ENCODE peak calls at places on chromosomes 16 and 17, in four cellular contexts. L is transverse colon, Z is heart right ventricle, R is lung. S is an unnamed sample.

GRCh38 chr17:27485711-27486495 is 29.7 kb downstream of the KSR1 start:
- DNase-seq in Z (no peak), L (no peak), R (no peak), S (no peak)

GRCh38 chr17:56821847-56822534 is 11.7 kb downstream of the C17orf67 start:
- DNase-seq in Z (no peak), L (no peak), R (no peak), S (no peak)

GRCh38 chr17:16962804-16963203 is 9.1 kb downstream of the TNFRSF13B start:
- DNase-seq in L (no peak), Z (no peak), R (no peak), S (no peak)

GRCh38 chr16:9797306-9797705 is 384.9 kb downstream of the GRIN2A start:
- DNase-seq in R (no peak), Z (peak), L (no peak), S (no peak)

GRCh38 chr17:41211845-41212466 is 14.5 kb upstream of the KRTAP9-2 start:
- DNase-seq in R (no peak), Z (no peak), L (peak), S (no peak)

GRCh38 chr17:81348097-81349055 is 46.9 kb upstream of the BAHCC1 start:
- DNase-seq in L (peak), R (peak), Z (no peak), S (no peak)

GRCh38 chr17:56031636-56032035 is 121.6 kb upstream of the ANKFN1 start:
- DNase-seq in L (no peak), R (no peak), Z (no peak), S (no peak)

GRCh38 chr17:21213491-21214014 is 408 bp downstream of the TMEM11 start:
- DNase-seq in Z (no peak), R (peak), L (peak), S (peak)

GRCh38 chr16:86010680-86011141 is 111.7 kb downstream of the IRF8 start:
- DNase-seq in L (no peak), Z (no peak), R (no peak), S (peak)

GRCh38 chr17:12089809-12090384 is 69.2 kb downstream of the MAP2K4 start:
- DNase-seq in R (no peak), L (no peak), Z (no peak), S (no peak)

GRCh38 chr17:3891626-3892094 is 1.2 kb downstream of the CAMKK1 start:
- DNase-seq in L (no peak), Z (no peak), R (no peak), S (no peak)

GRCh38 chr16:10465821-10466220 is 80.0 kb downstream of the ATF7IP2 start:
- DNase-seq in Z (no peak), L (no peak), R (no peak), S (no peak)

GRCh38 chr17:18172528-18173278 is 10.9 kb upstream of the ALKBH5 start:
- DNase-seq in L (no peak), R (no peak), Z (no peak), S (no peak)

GRCh38 chr17:82356028-82356427 is 3.0 kb upstream of the TEX19 start:
- DNase-seq in R (peak), Z (no peak), L (no peak), S (no peak)

GRCh38 chr16:53132406-53132805 is 77.6 kb downstream of the CHD9 start:
- DNase-seq in Z (no peak), R (no peak), L (no peak), S (no peak)

GRCh38 chr16:9800180-9800738 is 382.0 kb downstream of the GRIN2A start:
- DNase-seq in L (no peak), R (no peak), Z (no peak), S (no peak)

GRCh38 chr17:1124238-1124699 is 55.5 kb downstream of the ABR start:
- DNase-seq in R (no peak), Z (no peak), L (no peak), S (no peak)

GRCh38 chr17:69761011-69761410 is 314.0 kb upstream of the KCNJ16 start:
- DNase-seq in L (no peak), R (no peak), Z (no peak), S (no peak)

GRCh38 chr17:59888145-59888750 is 4.5 kb downstream of the TUBD1 start:
- DNase-seq in L (no peak), Z (no peak), R (no peak), S (no peak)

GRCh38 chr17:16909887-16910286 is 62.0 kb downstream of the TNFRSF13B start:
- DNase-seq in L (no peak), Z (no peak), R (no peak), S (no peak)

GRCh38 chr17:75517277-75517865 is 1.0 kb downstream of the TSEN54 start:
- DNase-seq in L (peak), Z (no peak), R (no peak), S (no peak)

GRCh38 chr17:49939318-49939717 is 29.7 kb upstream of the DLX4 start:
- DNase-seq in R (no peak), L (no peak), Z (no peak), S (no peak)

GRCh38 chr16:3511286-3512180 is 10.7 kb downstream of the CLUAP1 start:
- DNase-seq in R (no peak), L (no peak), Z (no peak), S (no peak)

GRCh38 chr16:34050787-34051320 is 591.4 kb downstream of the TP53TG3F start:
- DNase-seq in L (no peak), Z (no peak), R (no peak), S (no peak)

GRCh38 chr17:2158011-2158410 is 103.1 kb downstream of the HIC1 start:
- DNase-seq in L (no peak), Z (no peak), R (peak), S (no peak)

GRCh38 chr16:83066011-83066410 is 439.2 kb downstream of the CDH13 start:
- DNase-seq in Z (no peak), R (no peak), L (no peak), S (no peak)

DNA sequence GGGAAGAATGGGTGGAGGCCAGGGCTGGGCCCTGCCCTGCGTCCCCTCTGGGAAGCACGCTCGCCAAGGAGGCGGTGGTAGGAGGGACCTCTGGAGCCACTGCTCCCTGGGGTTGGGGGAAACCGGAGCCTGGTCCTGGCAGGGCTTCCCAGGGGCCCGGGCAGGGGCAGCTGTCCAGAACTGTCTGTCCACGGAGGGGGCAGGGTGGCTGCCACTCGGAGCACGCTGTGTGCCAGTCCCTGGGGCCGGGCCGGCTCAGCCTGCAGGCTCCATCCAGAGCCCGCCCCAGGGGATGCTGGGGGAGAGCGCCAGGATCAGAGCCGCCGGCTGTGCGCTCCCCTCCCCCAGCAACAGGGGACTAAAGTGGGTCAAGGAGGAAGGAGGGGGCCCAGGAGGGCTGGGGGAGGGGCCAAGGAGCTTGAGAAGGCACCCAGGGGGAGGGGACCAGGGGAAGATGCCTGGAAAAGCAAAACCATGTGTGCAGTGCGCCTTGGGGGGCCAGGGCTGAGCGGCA is 21.4 kb downstream of the ZNF423 start:
- DNase-seq in R (no peak), Z (peak), L (peak), S (peak)
- H3K4me3 ChIP-seq in R (no peak), Z (peak), L (no peak), S (peak)

DNA sequence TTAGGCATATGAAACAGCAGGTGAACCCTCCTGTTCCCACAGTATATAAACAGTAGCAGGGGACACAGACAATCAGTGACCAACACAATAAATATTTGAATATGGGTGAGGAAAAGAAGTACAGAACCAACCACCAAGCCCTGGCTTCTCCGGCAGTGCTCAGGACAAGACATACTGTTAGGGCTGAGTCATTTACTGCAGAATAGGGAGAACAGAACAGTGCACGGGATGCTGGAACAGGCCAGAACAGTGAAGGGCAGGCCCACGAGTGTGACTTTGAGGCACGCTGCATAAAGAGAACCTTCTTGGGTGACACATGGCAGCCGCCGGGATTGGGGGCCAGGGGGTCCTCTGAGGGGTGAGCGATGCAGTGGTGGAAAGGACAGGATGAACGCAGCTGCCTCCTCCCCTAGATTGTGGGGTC is 160.4 kb downstream of the CMIP start:
- DNase-seq in L (no peak), Z (no peak), R (no peak), S (no peak)
- H3K27ac ChIP-seq in L (no peak), Z (no peak), R (no peak), S (no peak)

GRCh38 chr16:67930678-67931211 is 917 bp downstream of the CTRL start:
- DNase-seq in R (no peak), L (no peak), Z (no peak), S (no peak)

GRCh38 chr16:67930191-67930590 is 1.5 kb downstream of the CTRL start:
- DNase-seq in Z (no peak), L (no peak), R (no peak), S (no peak)

GRCh38 chr16:67932462-67932840 is 789 bp upstream of the CTRL start:
- DNase-seq in L (no peak), Z (no peak), R (no peak), S (no peak)

GRCh38 chr16:67933805-67934204 is 2.1 kb upstream of the CTRL start:
- DNase-seq in Z (no peak), R (no peak), L (no peak), S (no peak)

DNA sequence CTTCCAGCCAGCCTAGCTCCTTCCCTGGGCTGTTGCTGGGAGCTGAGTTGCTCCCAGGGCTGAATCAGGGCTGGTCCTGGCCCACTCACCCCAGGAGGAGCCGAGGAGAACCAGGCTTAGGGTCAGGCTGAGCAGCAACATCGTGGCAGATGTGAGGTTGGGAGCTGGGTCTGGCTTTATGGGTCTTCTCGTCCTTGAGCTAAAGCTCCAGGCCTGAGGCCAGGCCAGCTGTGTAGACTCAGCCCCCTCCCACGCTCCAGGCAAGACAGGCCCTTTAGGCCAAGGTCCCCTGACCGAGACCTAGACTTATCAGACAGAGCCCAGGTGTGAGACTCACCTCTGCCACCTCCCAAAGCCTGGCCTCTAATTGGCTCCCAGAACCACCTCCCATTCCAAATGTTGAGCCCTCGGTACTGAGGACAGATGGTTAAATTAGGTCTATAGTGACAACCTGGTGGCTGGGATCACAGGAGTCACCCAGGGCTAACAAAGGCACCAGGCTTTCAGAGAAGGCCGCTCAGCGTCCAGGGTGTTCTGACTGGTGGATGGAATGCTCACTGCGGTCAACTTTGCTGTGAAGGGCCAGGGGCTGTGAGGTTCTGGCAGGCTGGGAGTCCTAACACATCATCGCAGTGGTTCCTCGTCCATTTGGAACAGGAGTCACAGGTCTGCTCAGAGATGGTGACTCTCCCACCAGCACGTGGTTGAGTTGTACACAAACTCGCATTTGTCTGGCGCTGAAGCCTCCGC is at the start of gene CTRL:
- DNase-seq in L (no peak), R (no peak), Z (no peak), S (no peak)
- TF ChIP-seq CTCF in L (no peak), R (no peak), Z (no peak), S (no peak)

GRCh38 chr16:66272461-66272860 is 94.0 kb upstream of the CDH5 start:
- DNase-seq in R (no peak), Z (no peak), L (no peak), S (peak)

GRCh38 chr16:66273036-66273435 is 93.5 kb upstream of the CDH5 start:
- DNase-seq in R (no peak), Z (no peak), L (no peak), S (peak)

GRCh38 chr16:66269631-66270332 is 96.7 kb upstream of the CDH5 start:
- DNase-seq in L (no peak), R (no peak), Z (no peak), S (peak)

GRCh38 chr16:66271074-66272060 is 95.1 kb upstream of the CDH5 start:
- DNase-seq in R (no peak), L (no peak), Z (no peak), S (peak)

DNA sequence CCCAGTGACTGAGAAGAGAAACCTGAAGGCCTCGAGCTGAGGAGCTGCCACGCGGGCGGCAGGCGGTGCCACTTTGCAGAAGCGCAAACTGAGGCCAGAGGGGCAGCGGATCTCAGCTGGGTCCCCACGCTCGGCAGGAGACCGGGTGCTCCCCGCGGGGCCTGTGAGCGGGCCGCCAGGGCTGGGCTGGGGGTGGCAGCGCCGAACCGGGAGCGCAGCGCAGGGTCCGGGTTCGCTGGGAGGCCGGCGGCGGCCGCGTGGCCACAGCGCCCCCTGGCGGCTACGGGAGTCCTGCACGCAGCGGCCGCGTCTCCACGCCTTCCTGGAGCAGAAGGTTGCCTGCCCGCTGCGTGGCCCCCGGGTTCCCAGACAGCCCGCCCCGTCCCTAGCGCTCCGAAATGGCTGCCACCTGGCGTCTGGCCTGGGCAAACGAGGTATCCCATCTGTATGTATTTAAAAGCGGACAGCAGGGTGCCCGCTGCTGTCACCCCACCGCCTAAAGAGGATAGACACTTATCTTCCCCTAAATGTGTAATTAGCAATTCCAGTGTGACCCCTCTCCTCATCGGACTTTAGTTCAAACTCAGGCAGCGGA is 96.1 kb upstream of the CDH5 start:
- DNase-seq in L (peak), R (peak), Z (peak), S (peak)
- H3K4me3 ChIP-seq in L (no peak), R (no peak), Z (peak), S (peak)

GRCh38 chr16:81744385-81744784 is 34.7 kb upstream of the PLCG2 start:
- DNase-seq in L (no peak), Z (no peak), R (no peak), S (no peak)

GRCh38 chr16:81746566-81746965 is 32.5 kb upstream of the PLCG2 start:
- DNase-seq in Z (no peak), L (no peak), R (no peak), S (no peak)

GRCh38 chr16:81748476-81749198 is 30.5 kb upstream of the PLCG2 start:
- DNase-seq in R (no peak), Z (no peak), L (no peak), S (no peak)

GRCh38 chr16:81745704-81746558 is 33.2 kb upstream of the PLCG2 start:
- DNase-seq in L (peak), R (peak), Z (peak), S (no peak)

GRCh38 chr16:81744911-81745310 is 34.2 kb upstream of the PLCG2 start:
- DNase-seq in Z (no peak), L (no peak), R (no peak), S (no peak)
- H3K27ac ChIP-seq in Z (no peak), L (no peak), R (no peak), S (no peak)

GRCh38 chr17:32596666-32597065 is 109.9 kb downstream of the CDK5R1 start:
- DNase-seq in R (no peak), L (no peak), Z (no peak), S (no peak)

GRCh38 chr17:32591428-32591827 is 104.6 kb downstream of the CDK5R1 start:
- DNase-seq in R (no peak), L (no peak), Z (no peak), S (no peak)

GRCh38 chr17:32596206-32596605 is 109.4 kb downstream of the CDK5R1 start:
- DNase-seq in R (no peak), Z (no peak), L (no peak), S (no peak)

GRCh38 chr17:32590974-32591373 is 104.2 kb downstream of the CDK5R1 start:
- DNase-seq in R (no peak), L (no peak), Z (no peak), S (no peak)

DNA sequence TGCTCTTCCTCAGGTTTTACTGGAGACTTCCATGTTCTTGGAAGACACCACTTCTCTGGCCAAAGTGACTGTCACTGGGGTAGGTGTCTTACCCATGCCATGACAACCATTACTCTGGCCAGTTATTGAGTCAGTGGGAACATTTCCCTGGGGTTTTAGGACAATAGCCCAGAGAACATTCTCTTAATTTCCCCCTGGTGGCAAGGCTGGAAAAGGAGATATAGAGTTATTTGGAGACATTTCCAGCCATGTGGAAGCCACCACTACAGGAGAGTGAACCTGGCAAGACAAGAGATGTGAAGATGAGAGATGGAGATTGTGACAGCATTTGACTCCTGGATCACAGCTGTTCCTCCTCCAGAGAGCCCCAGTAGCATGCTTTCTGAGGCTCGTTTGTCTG is 106.2 kb downstream of the CDK5R1 start:
- DNase-seq in R (no peak), L (no peak), Z (no peak), S (no peak)
- TF ChIP-seq CTCF in R (no peak), L (no peak), Z (no peak), S (no peak)

DNA sequence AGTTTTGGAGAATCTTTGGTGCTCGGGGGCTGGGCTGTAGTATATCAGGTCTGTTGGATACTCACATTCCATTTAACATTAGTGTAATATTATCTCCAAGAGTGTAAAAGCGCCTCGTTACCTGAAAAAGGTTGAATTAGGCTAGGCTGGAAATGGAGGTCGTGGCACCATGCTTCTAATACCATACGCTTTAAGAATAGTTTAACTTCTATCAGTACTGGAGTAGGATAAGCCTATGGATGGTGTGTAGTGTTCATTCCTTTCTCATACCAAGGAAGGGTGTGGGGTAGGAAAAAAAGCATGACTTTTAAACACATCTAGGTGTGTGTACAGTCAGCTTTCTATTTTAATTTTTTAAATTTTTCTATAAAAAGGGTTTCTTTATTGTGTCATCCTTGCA is 2.0 kb downstream of the SRCAP start:
- DNase-seq in R (no peak), L (no peak), Z (no peak), S (no peak)
- H3K4me3 ChIP-seq in R (no peak), L (no peak), Z (peak), S (no peak)